ENCODE peak calls at places on chromosome 10, in seven cellular contexts. V is SK-N-SH, M is right lobe of liver, Z is stomach, N is tibial nerve, G is transverse colon, R is IMR-90. L is an unnamed sample. For H3K4me1, the result is how much of the 10 kb centered on the place peaks cover.

GRCh38 chr10:97362310-97363033 is 27.9 kb upstream of the FRAT2 start:
- DNase-seq in V (no peak), M (no peak), Z (no peak), N (no peak), G (no peak), R (no peak), L (no peak)

GRCh38 chr10:77418211-77418640 is 219.4 kb downstream of the KCNMA1 start:
- DNase-seq in V (no peak), M (no peak), Z (no peak), N (no peak), G (no peak), R (no peak), L (peak)

GRCh38 chr10:60821661-60822060 is 43.4 kb downstream of the CDK1 start:
- DNase-seq in V (no peak), M (no peak), Z (no peak), N (no peak), G (no peak), R (peak), L (no peak)

GRCh38 chr10:113552014-113552413 is 839 bp upstream of the HABP2 start:
- DNase-seq in V (no peak), M (peak), Z (peak), N (no peak), G (no peak), R (no peak), L (no peak)

GRCh38 chr10:22325272-22325947 is 4.5 kb downstream of the BMI1 start:
- DNase-seq in V (peak), M (peak), Z (peak), N (peak), G (peak), R (peak), L (peak)

GRCh38 chr10:48464871-48465736 is 139.8 kb downstream of the ARHGAP22 start:
- DNase-seq in V (peak), M (no peak), Z (peak), N (no peak), G (no peak), R (no peak), L (no peak)

GRCh38 chr10:22903694-22904093 is 24.2 kb upstream of the ARMC3 start:
- DNase-seq in V (no peak), M (no peak), Z (no peak), N (no peak), G (no peak), R (no peak), L (no peak)

GRCh38 chr10:88278912-88279311 is 304.2 kb downstream of the RNLS start:
- DNase-seq in V (no peak), M (no peak), Z (no peak), N (no peak), G (no peak), R (no peak), L (no peak)

GRCh38 chr10:55500931-55501559 is 700.0 kb upstream of the PCDH15 start:
- DNase-seq in V (peak), M (no peak), Z (no peak), N (peak), G (no peak), R (no peak), L (no peak)

GRCh38 chr10:37495415-37495814 is 362.0 kb downstream of the ZNF248 start:
- DNase-seq in V (no peak), M (no peak), Z (no peak), N (no peak), G (no peak), R (no peak), L (no peak)

GRCh38 chr10:15309221-15309620 is 61.9 kb downstream of the FAM171A1 start:
- DNase-seq in V (no peak), M (no peak), Z (no peak), N (no peak), G (no peak), R (no peak), L (no peak)

GRCh38 chr10:87863102-87863943 is at the start of the genes KLLN and PTEN:
- DNase-seq in V (peak), M (peak), Z (peak), N (peak), G (peak), R (peak), L (peak)

GRCh38 chr10:12966067-12966466 is 35.4 kb downstream of the CCDC3 start:
- DNase-seq in V (no peak), M (no peak), Z (no peak), N (no peak), G (no peak), R (no peak), L (no peak)

GRCh38 chr10:62830577-62831122 is 14.5 kb upstream of the EGR2 start:
- DNase-seq in V (no peak), M (no peak), Z (no peak), N (no peak), G (no peak), R (no peak), L (no peak)

GRCh38 chr10:43137701-43137970 is 609 bp upstream of the CSGALNACT2 start:
- DNase-seq in V (peak), M (no peak), Z (no peak), N (no peak), G (peak), R (peak), L (no peak)

GRCh38 chr10:45444976-45445898 is 71.2 kb downstream of the ALOX5 start:
- DNase-seq in V (no peak), M (peak), Z (peak), N (no peak), G (no peak), R (no peak), L (no peak)

GRCh38 chr10:129589546-129589945 is 122.5 kb downstream of the MGMT start:
- DNase-seq in V (no peak), M (no peak), Z (no peak), N (no peak), G (no peak), R (no peak), L (no peak)

GRCh38 chr10:79328737-79329504 is 18.3 kb upstream of the PPIF start:
- DNase-seq in V (no peak), M (no peak), Z (no peak), N (no peak), G (peak), R (peak), L (no peak)

GRCh38 chr10:3393958-3394357 is 221.4 kb upstream of the PITRM1 start:
- DNase-seq in V (no peak), M (no peak), Z (no peak), N (no peak), G (no peak), R (no peak), L (no peak)

GRCh38 chr10:3391657-3392056 is 219.1 kb upstream of the PITRM1 start:
- DNase-seq in V (no peak), M (no peak), Z (no peak), N (no peak), G (no peak), R (peak), L (no peak)

GRCh38 chr10:3395041-3395440 is 222.5 kb upstream of the PITRM1 start:
- DNase-seq in V (peak), M (no peak), Z (no peak), N (no peak), G (no peak), R (no peak), L (no peak)

GRCh38 chr10:3385487-3385886 is 212.9 kb upstream of the PITRM1 start:
- DNase-seq in V (no peak), M (no peak), Z (no peak), N (no peak), G (no peak), R (no peak), L (no peak)

GRCh38 chr10:3389093-3389492 is 216.5 kb upstream of the PITRM1 start:
- DNase-seq in V (no peak), M (no peak), Z (no peak), N (no peak), G (no peak), R (no peak), L (no peak)
- H3K27ac ChIP-seq in V (no peak), M (no peak), Z (no peak), N (no peak), G (no peak), R (no peak), L (no peak)

DNA sequence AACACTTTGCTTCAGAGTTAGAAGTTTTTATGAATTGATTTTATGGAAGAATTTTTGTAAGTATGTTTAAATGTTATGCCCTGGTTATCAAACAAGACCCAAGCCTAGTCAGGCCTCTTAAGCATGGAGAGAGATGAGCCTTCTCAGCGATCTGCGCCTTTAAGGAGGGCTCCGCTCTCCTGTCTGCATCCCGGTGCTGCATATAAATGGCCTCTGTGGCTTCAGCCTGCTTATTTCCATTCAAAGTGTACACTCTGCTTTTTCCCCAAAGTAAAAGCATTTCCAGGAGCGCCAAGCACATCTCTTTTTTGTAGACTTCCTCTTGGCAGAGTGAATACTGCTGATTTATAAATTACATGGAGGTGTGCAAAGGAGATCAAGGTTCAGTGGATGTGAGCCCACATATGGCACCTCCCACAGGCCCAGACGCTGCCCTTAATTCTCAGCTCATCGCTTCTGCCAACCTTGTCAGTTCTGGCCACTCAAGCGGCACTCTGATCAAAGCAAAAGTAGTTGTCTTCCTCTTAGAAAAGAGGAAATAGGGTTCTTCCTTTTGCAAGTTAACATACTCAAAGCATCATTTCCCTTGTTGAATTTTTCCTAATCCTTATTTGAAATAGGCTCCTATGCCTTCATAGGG is 70.0 kb upstream of the SFMBT2 start:
- DNase-seq in V (no peak), M (no peak), Z (no peak), N (no peak), G (no peak), R (no peak), L (no peak)
- H3K4me1 ChIP-seq in V (under half), M (under half), Z (under half), N (under half), G (under half), R (under half), L (under half)

GRCh38 chr10:70409772-70410171 is 5.8 kb downstream of the EIF4EBP2 start:
- DNase-seq in V (no peak), M (no peak), Z (no peak), N (no peak), G (no peak), R (no peak), L (no peak)
- H3K27ac ChIP-seq in V (no peak), M (no peak), Z (peak), N (no peak), G (peak), R (no peak), L (no peak)

DNA sequence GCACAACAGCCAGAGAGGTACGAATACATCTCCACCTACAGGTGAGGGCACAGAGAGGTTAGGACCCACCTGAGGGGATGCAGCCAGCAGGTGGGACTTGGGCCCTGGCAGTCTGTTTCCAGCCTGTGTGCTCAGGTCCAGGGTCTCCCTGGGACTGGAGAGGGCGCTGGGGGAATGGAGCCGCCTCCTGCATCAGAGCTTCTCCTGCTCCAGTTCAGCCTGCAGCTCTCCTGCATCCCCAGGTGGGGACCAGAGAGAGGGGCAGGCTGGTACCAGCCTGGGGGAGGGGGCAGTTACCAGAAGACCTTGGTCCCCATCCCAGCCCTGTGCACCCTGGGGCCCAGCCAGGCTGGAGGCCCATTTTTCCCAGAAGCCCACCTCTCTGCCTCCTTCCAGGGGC is 80.7 kb downstream of the LHPP start:
- DNase-seq in V (no peak), M (no peak), Z (no peak), N (no peak), G (no peak), R (no peak), L (no peak)
- H3K4me1 ChIP-seq in V (under half), M (under half), Z (under half), N (under half), G (under half), R (under half), L (under half)

GRCh38 chr10:124075116-124075955 is 18.1 kb downstream of the CHST15 start:
- DNase-seq in V (no peak), M (no peak), Z (no peak), N (no peak), G (no peak), R (no peak), L (no peak)
- H3K27ac ChIP-seq in V (no peak), M (no peak), Z (no peak), N (no peak), G (peak), R (no peak), L (no peak)

L was measured in ascending aorta.